ENCODE peak calls at places on chromosomes 5 and 9, in eight cellular contexts. J is right lobe of liver, O is BJ, I is bronchial epithelial cell, M is choroid plexus epithelial cell, G is Panc1, Y is foreskin fibroblast, D is fibroblast of mammary gland. Q is an unnamed sample.

GRCh38 chr5:65213921-65214525 is 267.7 kb downstream of the ADAMTS6 start:
- DNase-seq in J (peak), O (no peak), I (peak), M (peak), G (no peak), Y (no peak), D (peak), Q (no peak)

GRCh38 chr5:51302358-51302757 is 80.9 kb upstream of the ISL1 start:
- DNase-seq in J (no peak), O (no peak), I (no peak), M (no peak), G (no peak), Y (no peak), D (no peak), Q (no peak)

GRCh38 chr9:101465330-101465915 is 29.8 kb upstream of the ALDOB start:
- DNase-seq in J (peak), O (peak), I (peak), M (peak), G (no peak), Y (peak), D (peak), Q (no peak)

GRCh38 chr9:83056180-83056579 is 6.8 kb downstream of the RASEF start:
- DNase-seq in J (no peak), O (no peak), I (no peak), M (no peak), G (no peak), Y (no peak), D (no peak), Q (no peak)

GRCh38 chr5:73365990-73366667 is 82.4 kb downstream of the FOXD1 start:
- DNase-seq in J (no peak), O (no peak), I (no peak), M (peak), G (no peak), Y (no peak), D (no peak), Q (no peak)

GRCh38 chr9:129146441-129146933 is 31.6 kb downstream of the IER5L start:
- DNase-seq in J (no peak), O (no peak), I (no peak), M (no peak), G (no peak), Y (no peak), D (peak), Q (no peak)

GRCh38 chr5:32942225-32942989 is 231.3 kb downstream of the NPR3 start:
- DNase-seq in J (no peak), O (no peak), I (peak), M (peak), G (peak), Y (no peak), D (peak), Q (no peak)

GRCh38 chr9:112050544-112051475 is 124.3 kb downstream of the SUSD1 start:
- DNase-seq in J (peak), O (peak), I (peak), M (peak), G (no peak), Y (peak), D (peak), Q (peak)

GRCh38 chr5:126780165-126780827 is 3.4 kb downstream of the LMNB1 start:
- DNase-seq in J (no peak), O (no peak), I (peak), M (peak), G (no peak), Y (peak), D (peak), Q (peak)

GRCh38 chr9:127865645-127866464 is 11.4 kb upstream of the ENG start:
- DNase-seq in J (no peak), O (no peak), I (no peak), M (no peak), G (no peak), Y (no peak), D (no peak), Q (no peak)

GRCh38 chr5:151601376-151601775 is 10.2 kb upstream of the FAT2 start:
- DNase-seq in J (no peak), O (no peak), I (no peak), M (no peak), G (no peak), Y (no peak), D (no peak), Q (no peak)

GRCh38 chr5:163822548-163822947 is 317.1 kb downstream of the MAT2B start:
- DNase-seq in J (no peak), O (no peak), I (no peak), M (no peak), G (no peak), Y (no peak), D (no peak), Q (no peak)

GRCh38 chr9:136086213-136086881 is 8.7 kb downstream of the NACC2 start:
- DNase-seq in J (peak), O (no peak), I (no peak), M (no peak), G (no peak), Y (no peak), D (no peak), Q (no peak)

GRCh38 chr9:111627260-111627963 is 3.7 kb upstream of the DNAJC25 start:
- DNase-seq in J (peak), O (no peak), I (no peak), M (no peak), G (no peak), Y (no peak), D (no peak), Q (no peak)

GRCh38 chr5:120848883-120849282 is 384.8 kb downstream of the PRR16 start:
- DNase-seq in J (no peak), O (no peak), I (no peak), M (no peak), G (no peak), Y (no peak), D (no peak), Q (peak)

GRCh38 chr9:135335691-135336181 is 143.8 kb upstream of the PPP1R26 start:
- DNase-seq in J (peak), O (no peak), I (no peak), M (no peak), G (no peak), Y (no peak), D (no peak), Q (no peak)

GRCh38 chr5:178537467-178538381 is 52.5 kb downstream of the COL23A1 start:
- DNase-seq in J (no peak), O (no peak), I (no peak), M (no peak), G (no peak), Y (no peak), D (no peak), Q (no peak)

GRCh38 chr5:107165296-107165695 is 505.4 kb downstream of the EFNA5 start:
- DNase-seq in J (no peak), O (no peak), I (no peak), M (no peak), G (no peak), Y (no peak), D (no peak), Q (no peak)

GRCh38 chr9:106916491-106917235 is 53.7 kb downstream of the ZNF462 start:
- DNase-seq in J (no peak), O (peak), I (peak), M (peak), G (peak), Y (peak), D (peak), Q (peak)

GRCh38 chr5:158522001-158522400 is 577.7 kb downstream of the EBF1 start:
- DNase-seq in J (no peak), O (no peak), I (peak), M (peak), G (no peak), Y (no peak), D (peak), Q (no peak)

GRCh38 chr9:127684576-127684975 is 22.2 kb upstream of the CFAP157 start:
- DNase-seq in J (no peak), O (no peak), I (no peak), M (peak), G (no peak), Y (peak), D (peak), Q (no peak)

GRCh38 chr9:115591584-115591984 is 473.6 kb upstream of the TNC start:
- DNase-seq in J (peak), O (peak), I (peak), M (peak), G (peak), Y (peak), D (peak), Q (peak)

GRCh38 chr9:83313771-83314170 is 224.4 kb downstream of the FRMD3 start:
- DNase-seq in J (no peak), O (no peak), I (no peak), M (no peak), G (no peak), Y (no peak), D (no peak), Q (no peak)

GRCh38 chr9:137216188-137216965 is 5.7 kb downstream of the RNF208 start:
- DNase-seq in J (no peak), O (no peak), I (no peak), M (no peak), G (no peak), Y (no peak), D (no peak), Q (no peak)

GRCh38 chr5:172820046-172820767 is 13.8 kb upstream of the ERGIC1 start:
- DNase-seq in J (no peak), O (no peak), I (peak), M (peak), G (no peak), Y (no peak), D (peak), Q (peak)

GRCh38 chr9:89249001-89249400 is 62.0 kb upstream of the CKS2 start:
- DNase-seq in J (no peak), O (no peak), I (no peak), M (no peak), G (no peak), Y (no peak), D (no peak), Q (no peak)

GRCh38 chr9:135214706-135215105 is 127.2 kb downstream of the OLFM1 start:
- DNase-seq in J (no peak), O (no peak), I (no peak), M (no peak), G (no peak), Y (no peak), D (no peak), Q (no peak)

GRCh38 chr5:55226934-55227737 is at the start of gene MCIDAS:
- DNase-seq in J (peak), O (no peak), I (peak), M (no peak), G (no peak), Y (no peak), D (peak), Q (no peak)

GRCh38 chr5:180516440-180516839 is 22.3 kb downstream of the CNOT6 start:
- DNase-seq in J (no peak), O (no peak), I (no peak), M (no peak), G (no peak), Y (no peak), D (no peak), Q (no peak)

GRCh38 chr5:76724871-76725270 is 8.9 kb downstream of the F2R start:
- DNase-seq in J (no peak), O (peak), I (peak), M (peak), G (no peak), Y (peak), D (peak), Q (peak)

GRCh38 chr5:151758430-151759241 is at the start of gene ATOX1:
- DNase-seq in J (peak), O (no peak), I (peak), M (peak), G (no peak), Y (peak), D (peak), Q (peak)

GRCh38 chr5:2725957-2726356 is 25.5 kb downstream of the IRX2 start:
- DNase-seq in J (no peak), O (no peak), I (no peak), M (no peak), G (no peak), Y (no peak), D (no peak), Q (no peak)

GRCh38 chr5:137617806-137618205 is 118.1 kb downstream of the KLHL3 start:
- DNase-seq in J (no peak), O (no peak), I (peak), M (peak), G (peak), Y (peak), D (peak), Q (no peak)

GRCh38 chr5:89445106-89445745 is 562.2 kb upstream of the MEF2C start:
- DNase-seq in J (no peak), O (no peak), I (no peak), M (no peak), G (no peak), Y (no peak), D (no peak), Q (no peak)

GRCh38 chr5:84634256-84634655 is 249.6 kb upstream of the EDIL3 start:
- DNase-seq in J (no peak), O (no peak), I (peak), M (no peak), G (no peak), Y (no peak), D (peak), Q (peak)

GRCh38 chr9:3243676-3244075 is 282.1 kb downstream of the RFX3 start:
- DNase-seq in J (no peak), O (no peak), I (no peak), M (no peak), G (no peak), Y (no peak), D (no peak), Q (no peak)

GRCh38 chr9:93071464-93071863 is 13.0 kb downstream of the SUSD3 start:
- DNase-seq in J (no peak), O (no peak), I (peak), M (peak), G (no peak), Y (no peak), D (peak), Q (no peak)

GRCh38 chr9:37033753-37034319 is at the start of gene PAX5:
- DNase-seq in J (no peak), O (no peak), I (no peak), M (no peak), G (no peak), Y (no peak), D (no peak), Q (no peak)
- H3K4me3 ChIP-seq in J (no peak), O (no peak), I (no peak), M (no peak), G (peak), Y (no peak), D (no peak), Q (no peak)

GRCh38 chr9:34564617-34565016 is 24.9 kb downstream of the CNTFR start:
- DNase-seq in J (no peak), O (no peak), I (no peak), M (no peak), G (no peak), Y (no peak), D (no peak), Q (no peak)

GRCh38 chr9:34563262-34563661 is 26.3 kb downstream of the CNTFR start:
- DNase-seq in J (no peak), O (no peak), I (peak), M (no peak), G (no peak), Y (no peak), D (no peak), Q (no peak)

GRCh38 chr9:34559616-34560546 is 29.6 kb downstream of the CNTFR start:
- DNase-seq in J (no peak), O (no peak), I (peak), M (peak), G (no peak), Y (peak), D (peak), Q (no peak)

GRCh38 chr9:34560574-34561229 is 28.8 kb downstream of the CNTFR start:
- DNase-seq in J (no peak), O (no peak), I (no peak), M (no peak), G (no peak), Y (no peak), D (no peak), Q (no peak)

DNA sequence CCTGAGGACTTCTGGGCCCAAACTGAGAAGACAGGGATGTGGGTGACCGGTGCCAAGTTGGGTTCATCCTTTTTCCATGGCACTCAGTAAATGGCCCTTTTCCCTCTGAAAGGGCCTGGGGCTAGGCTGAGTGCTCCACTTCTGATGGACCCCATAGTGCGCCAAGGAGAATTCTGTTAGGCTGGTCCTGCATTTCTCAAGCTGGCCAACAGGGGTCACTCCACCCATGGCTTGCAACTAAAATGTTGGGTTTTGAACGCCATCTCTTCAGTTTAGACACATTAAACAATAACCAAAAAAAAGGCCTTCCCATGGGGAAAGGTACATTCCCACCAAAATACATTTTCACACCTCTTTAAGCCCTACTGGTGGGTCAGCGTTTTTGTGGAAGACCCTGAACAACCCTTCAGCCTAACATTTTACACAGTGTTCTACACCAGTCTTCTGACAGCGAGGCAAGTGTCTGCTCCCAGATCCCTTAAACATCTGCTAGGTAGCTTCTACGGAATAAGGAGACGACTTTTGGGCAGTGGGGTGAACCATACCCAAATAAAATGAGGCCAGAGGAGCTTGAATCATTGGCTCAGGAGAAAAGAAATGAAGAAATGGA is 27.3 kb downstream of the CNTFR start:
- DNase-seq in J (no peak), O (no peak), I (no peak), M (no peak), G (no peak), Y (no peak), D (peak), Q (no peak)
- TF ChIP-seq CTCF in J (peak), O (peak), I (peak), M (peak), G (no peak), Y (peak), D (peak), Q (peak)

DNA sequence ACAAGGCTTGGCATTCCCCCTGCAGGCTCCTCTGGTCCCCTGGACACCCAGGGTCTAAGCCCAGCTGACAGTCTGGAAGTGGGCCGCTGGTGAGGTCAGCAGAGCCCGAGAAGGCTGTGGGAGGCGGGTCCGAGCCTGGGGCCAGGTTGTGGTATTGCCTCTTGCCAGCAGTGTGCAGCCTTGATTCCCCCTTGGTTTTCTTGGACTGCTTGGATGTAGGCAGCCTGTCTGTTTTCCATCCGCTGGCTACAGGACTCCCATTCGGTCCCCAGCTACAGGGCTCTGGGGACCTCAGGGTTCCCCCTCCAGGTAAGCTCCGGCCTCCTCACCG is 1.6 kb downstream of the AIF1L start:
- DNase-seq in J (no peak), O (no peak), I (no peak), M (no peak), G (no peak), Y (no peak), D (no peak), Q (no peak)
- H3K4me3 ChIP-seq in J (no peak), O (no peak), I (no peak), M (no peak), G (no peak), Y (no peak), D (no peak), Q (no peak)

DNA sequence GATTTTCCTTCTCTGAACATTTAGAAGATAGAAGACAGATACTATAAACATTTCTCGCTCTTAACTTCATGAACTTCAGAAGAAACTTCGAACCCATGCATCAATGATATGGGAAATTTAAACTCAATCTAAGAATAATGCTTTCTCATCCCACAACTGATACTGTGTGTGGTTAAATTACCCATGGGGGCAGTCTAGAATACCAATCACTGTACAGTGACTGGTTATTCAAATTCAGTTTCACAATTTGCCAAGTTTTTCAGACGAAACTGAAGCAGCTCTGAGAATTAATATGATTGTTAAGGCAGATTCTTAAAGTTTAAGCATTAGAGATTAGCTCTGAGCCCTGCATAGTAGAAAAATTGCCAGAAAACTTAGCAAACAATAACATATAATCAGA is 431.0 kb downstream of the SH3GL2 start:
- DNase-seq in J (no peak), O (no peak), I (no peak), M (no peak), G (no peak), Y (no peak), D (no peak), Q (no peak)
- TF ChIP-seq CTCF in J (no peak), O (no peak), I (no peak), M (no peak), G (no peak), Y (no peak), D (no peak), Q (no peak)

GRCh38 chr5:35061216-35061615 is 13.5 kb upstream of the AGXT2 start:
- DNase-seq in J (no peak), O (no peak), I (no peak), M (peak), G (no peak), Y (peak), D (peak), Q (no peak)
- H3K4me3 ChIP-seq in J (no peak), O (no peak), I (no peak), M (no peak), G (no peak), Y (no peak), D (no peak), Q (no peak)

GRCh38 chr9:81827616-81828296 is 100.5 kb upstream of the SPATA31D4 start:
- DNase-seq in J (no peak), O (no peak), I (no peak), M (no peak), G (no peak), Y (no peak), D (no peak), Q (no peak)
- TF ChIP-seq CTCF in J (no peak), O (no peak), I (no peak), M (no peak), G (no peak), Y (no peak), D (no peak), Q (no peak)

GRCh38 chr5:142404046-142404477 is 79.2 kb upstream of the SPRY4 start:
- DNase-seq in J (no peak), O (no peak), I (peak), M (peak), G (no peak), Y (no peak), D (no peak), Q (no peak)

GRCh38 chr5:142405023-142405422 is 80.2 kb upstream of the SPRY4 start:
- DNase-seq in J (no peak), O (no peak), I (no peak), M (no peak), G (no peak), Y (no peak), D (no peak), Q (no peak)

GRCh38 chr5:142405814-142406395 is 81.1 kb upstream of the SPRY4 start:
- DNase-seq in J (no peak), O (no peak), I (peak), M (no peak), G (no peak), Y (no peak), D (no peak), Q (no peak)

GRCh38 chr5:142402752-142403318 is 78.0 kb upstream of the SPRY4 start:
- DNase-seq in J (no peak), O (no peak), I (no peak), M (no peak), G (no peak), Y (no peak), D (no peak), Q (no peak)

GRCh38 chr5:142403583-142403982 is 78.8 kb upstream of the SPRY4 start:
- DNase-seq in J (no peak), O (no peak), I (peak), M (no peak), G (no peak), Y (no peak), D (no peak), Q (no peak)
- H3K4me3 ChIP-seq in J (no peak), O (no peak), I (no peak), M (no peak), G (no peak), Y (no peak), D (no peak), Q (no peak)

GRCh38 chr5:15992918-15993317 is 186.7 kb downstream of the MARCHF11 start:
- DNase-seq in J (no peak), O (no peak), I (peak), M (peak), G (no peak), Y (peak), D (peak), Q (peak)
- TF ChIP-seq CTCF in J (no peak), O (peak), I (peak), M (peak), G (no peak), Y (no peak), D (peak), Q (no peak)

GRCh38 chr5:77841616-77842015 is 65.5 kb upstream of the TBCA start:
- DNase-seq in J (no peak), O (no peak), I (no peak), M (no peak), G (no peak), Y (no peak), D (peak), Q (no peak)
- H3K4me3 ChIP-seq in J (no peak), O (no peak), I (no peak), M (no peak), G (no peak), Y (no peak), D (no peak), Q (no peak)

GRCh38 chr5:38905516-38905915 is 59.7 kb downstream of the OSMR start:
- DNase-seq in J (no peak), O (no peak), I (peak), M (no peak), G (no peak), Y (peak), D (peak), Q (no peak)

GRCh38 chr5:38896760-38897159 is 50.9 kb downstream of the OSMR start:
- DNase-seq in J (no peak), O (no peak), I (no peak), M (no peak), G (no peak), Y (no peak), D (no peak), Q (no peak)

GRCh38 chr5:38899936-38900335 is 54.1 kb downstream of the OSMR start:
- DNase-seq in J (no peak), O (no peak), I (no peak), M (no peak), G (no peak), Y (no peak), D (no peak), Q (no peak)
- TF ChIP-seq CTCF in J (no peak), O (no peak), I (no peak), M (no peak), G (no peak), Y (no peak), D (no peak), Q (no peak)